ENCODE peak calls at places on chromosomes 2 and 18, in four cellular contexts. Q is A549, X is stomach, E is transverse colon. S is an unnamed sample.

GRCh38 chr2:188295067-188295685 is 3.5 kb downstream of the GULP1 start:
- DNase-seq in E (no peak), Q (no peak), X (no peak), S (no peak)

GRCh38 chr18:2979871-2980606 is 32.9 kb downstream of the LPIN2 start:
- DNase-seq in X (no peak), E (no peak), Q (peak), S (peak)

GRCh38 chr2:116098049-116098448 is 1655.6 kb downstream of the DPP10 start:
- DNase-seq in E (no peak), Q (no peak), X (no peak), S (no peak)

GRCh38 chr2:11187083-11187619 is 31.9 kb downstream of the SLC66A3 start:
- DNase-seq in E (no peak), X (no peak), Q (peak), S (no peak)

GRCh38 chr2:166762746-166763145 is 125.5 kb upstream of the XIRP2 start:
- DNase-seq in Q (no peak), E (no peak), X (no peak), S (no peak)

GRCh38 chr2:147099845-147100244 is 745.0 kb upstream of the ACVR2A start:
- DNase-seq in X (no peak), Q (no peak), E (no peak), S (no peak)

GRCh38 chr18:79847606-79848293 is 50.0 kb downstream of the KCNG2 start:
- DNase-seq in X (no peak), E (no peak), Q (no peak), S (no peak)

GRCh38 chr2:37585295-37585908 is 86.0 kb downstream of the CDC42EP3 start:
- DNase-seq in E (peak), X (peak), Q (peak), S (peak)

GRCh38 chr18:46072959-46073358 is 899 bp upstream of the PSTPIP2 start:
- DNase-seq in Q (no peak), E (no peak), X (peak), S (no peak)

GRCh38 chr2:28391564-28392296 is 928 bp upstream of the FOSL2 start:
- DNase-seq in Q (peak), X (peak), E (peak), S (peak)

GRCh38 chr2:30694286-30695055 is 112.8 kb downstream of the CAPN13 start:
- DNase-seq in X (no peak), E (no peak), Q (no peak), S (no peak)

GRCh38 chr2:288002-288742 is at the start of gene ALKAL2:
- DNase-seq in Q (no peak), E (peak), X (peak), S (peak)

GRCh38 chr2:222844323-222844722 is 16.5 kb upstream of the ACSL3 start:
- DNase-seq in X (no peak), E (no peak), Q (peak), S (peak)

GRCh38 chr18:5892772-5893431 is 2.4 kb downstream of the TMEM200C start:
- DNase-seq in X (no peak), Q (no peak), E (no peak), S (no peak)

GRCh38 chr2:160138406-160138805 is 61.7 kb downstream of the ITGB6 start:
- DNase-seq in E (no peak), Q (no peak), X (no peak), S (no peak)

GRCh38 chr2:143429932-143430331 is 300.7 kb downstream of the ARHGAP15 start:
- DNase-seq in X (no peak), E (no peak), Q (no peak), S (no peak)

GRCh38 chr2:37340637-37341036 is 3.8 kb upstream of the QPCT start:
- DNase-seq in X (no peak), E (no peak), Q (no peak), S (no peak)

DNA sequence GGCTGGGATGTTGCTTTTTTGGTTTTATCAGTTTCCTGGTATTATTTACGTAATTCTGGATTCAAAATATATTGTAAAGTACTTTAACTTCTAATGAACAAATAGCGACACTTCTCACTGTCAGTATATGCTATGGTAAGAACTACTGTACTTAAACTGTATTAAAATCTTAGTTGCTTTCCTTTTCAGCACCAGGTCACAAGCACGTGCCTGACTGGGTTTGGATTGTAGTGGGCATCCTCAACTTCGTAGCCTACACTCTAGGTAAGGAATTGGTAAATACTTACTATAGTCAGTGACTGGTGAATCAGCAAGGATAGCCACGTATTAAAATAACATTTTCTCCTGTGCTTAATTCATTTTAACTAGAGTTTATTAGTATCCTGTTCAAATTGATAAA is 20.4 kb upstream of the ADGRF3 start:
- DNase-seq in X (no peak), E (no peak), Q (no peak), S (no peak)
- TF ChIP-seq EP300 in X (no peak), E (no peak), Q (no peak), S (no peak)

GRCh38 chr2:101152195-101153076 is 1.3 kb upstream of the TBC1D8 start:
- DNase-seq in Q (peak), E (peak), X (peak), S (no peak)
- TF ChIP-seq EP300 in Q (no peak), E (no peak), X (no peak), S (no peak)

GRCh38 chr2:204665244-204665643 is 120.0 kb downstream of the PARD3B start:
- DNase-seq in E (no peak), Q (peak), X (no peak), S (no peak)
- TF ChIP-seq EP300 in E (no peak), Q (no peak), X (no peak), S (no peak)

GRCh38 chr18:48313803-48314202 is 95.4 kb downstream of the ZBTB7C start:
- DNase-seq in E (no peak), X (no peak), Q (no peak), S (no peak)

GRCh38 chr18:48317781-48318381 is 91.3 kb downstream of the ZBTB7C start:
- DNase-seq in X (no peak), Q (no peak), E (no peak), S (no peak)

GRCh38 chr18:48312066-48312465 is 97.1 kb downstream of the ZBTB7C start:
- DNase-seq in E (no peak), Q (no peak), X (no peak), S (no peak)

GRCh38 chr18:48316177-48316576 is 93.0 kb downstream of the ZBTB7C start:
- DNase-seq in E (no peak), Q (no peak), X (no peak), S (no peak)

DNA sequence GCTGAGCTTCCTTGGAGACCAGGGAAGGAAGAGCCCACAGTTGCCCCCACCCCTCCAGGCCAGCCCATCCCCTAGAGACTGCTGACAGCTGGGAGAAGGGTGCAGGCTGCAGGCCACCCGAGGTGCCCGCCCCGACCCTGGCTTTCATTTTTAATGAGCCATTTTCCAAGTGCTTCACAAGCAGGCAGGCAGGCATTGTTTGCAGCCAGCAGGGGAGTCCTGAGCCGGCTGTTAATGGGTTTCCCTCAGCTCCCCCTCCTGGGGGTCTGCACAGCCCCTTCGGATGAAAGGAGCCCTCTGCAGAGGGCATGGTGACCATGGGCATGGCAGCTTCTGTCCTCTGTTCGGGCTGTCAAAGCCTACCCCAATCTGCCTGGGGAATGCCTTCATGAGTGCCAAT is 94.5 kb downstream of the ZBTB7C start:
- DNase-seq in X (no peak), Q (no peak), E (no peak), S (no peak)
- TF ChIP-seq EP300 in X (no peak), Q (no peak), E (no peak), S (no peak)

GRCh38 chr2:235030126-235030525 is 78.3 kb downstream of the SH3BP4 start:
- DNase-seq in X (no peak), Q (no peak), E (no peak), S (no peak)
- TF ChIP-seq EP300 in X (no peak), Q (no peak), E (no peak), S (no peak)

GRCh38 chr2:2765176-2765800 is 434.2 kb upstream of the MYT1L start:
- DNase-seq in E (no peak), X (no peak), Q (no peak), S (no peak)
- TF ChIP-seq EP300 in E (no peak), X (no peak), Q (no peak), S (no peak)

DNA sequence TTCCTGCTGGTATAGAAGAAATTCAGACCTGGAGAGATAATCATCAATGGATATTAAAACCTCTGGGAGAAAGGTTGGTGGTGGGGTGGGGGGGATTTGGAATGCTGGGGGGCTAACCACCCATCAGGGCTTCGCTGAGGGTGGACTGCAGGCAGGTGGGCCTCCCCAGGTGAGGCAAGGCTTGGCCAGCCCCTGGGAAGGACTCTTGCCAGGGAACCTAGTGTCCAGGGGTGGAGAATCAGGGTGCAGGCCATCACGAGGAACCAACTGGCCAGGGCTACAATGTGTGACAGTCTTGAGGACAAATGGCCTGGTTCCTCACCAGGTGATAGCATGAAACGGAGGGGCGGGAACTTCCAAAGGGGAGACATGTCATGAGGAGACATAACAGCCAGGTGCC is 11.8 kb downstream of the RAB11FIP5 start:
- DNase-seq in X (no peak), Q (no peak), E (no peak), S (no peak)
- TF ChIP-seq EP300 in X (no peak), Q (no peak), E (no peak), S (no peak)

DNA sequence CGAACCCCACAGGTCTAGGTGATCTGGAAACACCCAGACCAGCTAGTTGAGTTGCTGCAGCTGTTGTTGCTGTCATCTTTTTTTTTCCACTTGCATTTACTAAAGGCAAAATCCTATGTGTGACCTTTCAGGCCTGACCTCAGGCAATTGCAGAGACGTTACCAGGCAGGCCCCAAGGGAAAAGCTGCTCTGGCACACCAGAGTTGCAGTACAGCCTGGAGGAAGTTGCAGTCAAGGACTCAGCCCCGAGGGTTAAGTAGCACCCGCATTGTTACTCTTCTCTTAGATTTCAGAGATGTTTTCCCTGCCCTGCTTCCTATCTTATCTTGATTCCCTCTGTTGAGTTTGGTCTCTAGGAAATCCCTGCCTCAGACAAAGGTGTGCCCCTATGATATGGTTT is 45.2 kb upstream of the SMAD2 start:
- DNase-seq in E (no peak), X (no peak), Q (no peak), S (no peak)
- TF ChIP-seq EP300 in E (no peak), X (no peak), Q (no peak), S (no peak)

DNA sequence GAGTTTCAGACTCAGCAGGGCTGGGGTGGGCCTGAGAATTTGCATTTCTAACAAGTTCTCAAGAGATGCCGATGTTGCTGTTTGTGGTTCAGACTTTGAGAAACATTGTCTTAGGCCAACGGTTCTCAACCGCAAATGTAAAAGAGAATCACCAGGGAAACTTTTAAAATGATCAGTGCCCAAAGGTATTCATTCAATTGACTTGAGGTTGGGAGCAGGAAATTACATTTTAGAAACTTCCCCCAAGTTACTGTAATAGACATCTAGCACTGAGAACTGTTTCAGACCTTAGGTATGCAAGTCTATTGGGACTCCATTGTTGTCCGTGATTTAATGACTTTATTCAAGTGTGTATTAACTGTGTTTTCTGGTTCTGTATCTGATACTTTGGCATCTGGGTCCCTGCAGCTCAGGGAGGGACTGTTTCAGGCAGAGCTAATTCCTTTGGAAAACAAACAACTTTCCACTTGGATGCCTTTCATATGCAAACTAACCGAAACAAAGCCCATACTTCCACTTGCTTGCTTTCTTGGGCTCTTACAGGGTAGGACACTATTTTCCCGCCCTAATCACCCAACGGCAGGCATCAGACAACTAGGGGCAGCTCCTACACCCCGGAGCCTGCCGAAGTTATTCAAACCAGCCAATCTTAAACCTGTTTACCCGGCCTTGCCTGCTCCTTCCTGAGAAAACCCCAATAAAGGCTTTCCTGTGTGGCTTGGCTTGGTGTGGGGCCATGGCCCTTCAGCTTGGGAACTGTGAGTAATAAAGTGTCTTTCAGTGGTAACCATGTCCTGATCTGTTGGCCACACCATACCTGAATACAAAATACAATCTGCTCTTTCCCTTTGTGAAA is 97.6 kb downstream of the POLE4 start:
- DNase-seq in Q (no peak), E (no peak), X (no peak), S (no peak)
- TF ChIP-seq EP300 in Q (no peak), E (no peak), X (no peak), S (no peak)

GRCh38 chr18:10010611-10011015 is 96.8 kb downstream of the VAPA start:
- DNase-seq in Q (peak), X (peak), E (peak), S (no peak)
- TF ChIP-seq EP300 in Q (no peak), X (peak), E (peak), S (no peak)

S was measured in upper lobe of left lung.